ENCODE peak calls at places on chromosomes 6 and 20, in six cellular contexts. D, R, V, N, K and C are unnamed samples.

GRCh38 chr6:1773697-1774096 is 164.0 kb downstream of the FOXC1 start:
- DNase-seq in K (no peak), V (no peak), N (no peak), D (no peak), R (no peak), C (no peak)

GRCh38 chr6:74408844-74409243 is 712.8 kb downstream of the CD109 start:
- DNase-seq in N (peak), V (no peak), D (no peak), K (no peak), R (no peak), C (no peak)

GRCh38 chr6:5746392-5747140 is 260.2 kb downstream of the NRN1 start:
- DNase-seq in D (peak), N (no peak), R (no peak), K (no peak), V (no peak), C (peak)

GRCh38 chr6:19535351-19535750 is 301.8 kb upstream of the ID4 start:
- DNase-seq in V (no peak), R (no peak), D (no peak), K (no peak), N (no peak), C (no peak)

GRCh38 chr20:63009988-63010769 is 3.4 kb upstream of the BHLHE23 start:
- DNase-seq in N (no peak), R (no peak), K (no peak), D (peak), V (peak), C (no peak)

GRCh38 chr6:159959165-159959975 is 9.5 kb upstream of the IGF2R start:
- DNase-seq in D (no peak), K (no peak), R (no peak), N (no peak), V (peak), C (no peak)

GRCh38 chr20:49956689-49957443 is 20.7 kb downstream of the RNF114 start:
- DNase-seq in V (peak), N (no peak), K (no peak), R (no peak), D (no peak), C (no peak)

GRCh38 chr6:3230275-3231212 is 3.1 kb upstream of the TUBB2B start:
- DNase-seq in D (no peak), V (no peak), K (no peak), N (peak), R (no peak), C (no peak)

GRCh38 chr6:52725530-52726192 is 37.6 kb downstream of the GSTA2 start:
- DNase-seq in R (no peak), K (no peak), D (peak), V (no peak), N (peak), C (peak)

GRCh38 chr6:26597389-26597766 is 625 bp downstream of the ABT1 start:
- DNase-seq in D (no peak), N (no peak), V (no peak), R (no peak), K (no peak), C (no peak)

GRCh38 chr6:119273799-119274595 is 75.6 kb downstream of the MAN1A1 start:
- DNase-seq in K (no peak), R (no peak), N (peak), D (no peak), V (no peak), C (no peak)

GRCh38 chr6:654136-654535 is 2.8 kb downstream of the HUS1B start:
- DNase-seq in D (no peak), K (no peak), V (no peak), R (no peak), N (no peak), C (no peak)

GRCh38 chr20:10987651-10988383 is 314.0 kb upstream of the JAG1 start:
- DNase-seq in N (no peak), V (no peak), K (no peak), D (peak), R (peak), C (peak)

GRCh38 chr6:21381336-21381963 is 212.1 kb upstream of the SOX4 start:
- DNase-seq in D (peak), N (no peak), V (no peak), R (no peak), K (no peak), C (peak)

GRCh38 chr20:33124261-33124660 is 43.7 kb upstream of the BPIFA2 start:
- DNase-seq in K (no peak), R (no peak), D (no peak), N (no peak), V (no peak), C (no peak)

GRCh38 chr6:165439928-165440554 is 130.6 kb upstream of the C6orf118 start:
- DNase-seq in N (peak), K (peak), R (no peak), D (peak), V (no peak), C (peak)

GRCh38 chr20:25055711-25056492 is 2.0 kb downstream of the ACSS1 start:
- DNase-seq in N (no peak), V (peak), D (no peak), R (no peak), K (no peak), C (no peak)

GRCh38 chr20:10379761-10380160 is 54.3 kb downstream of the MKKS start:
- DNase-seq in K (no peak), R (no peak), N (no peak), D (no peak), V (no peak), C (no peak)

GRCh38 chr6:27293436-27294152 is 18.5 kb downstream of the POM121L2 start:
- DNase-seq in N (peak), R (no peak), K (peak), D (peak), V (no peak), C (peak)

GRCh38 chr6:29926081-29926794 is 16.1 kb upstream of the HLA-A start:
- DNase-seq in D (peak), K (no peak), V (no peak), R (no peak), N (peak), C (peak)

GRCh38 chr6:39927159-39927558 is 7.1 kb downstream of the MOCS1 start:
- DNase-seq in D (peak), V (no peak), R (no peak), N (peak), K (no peak), C (peak)

GRCh38 chr6:4640139-4640538 is 136.1 kb upstream of the CDYL start:
- DNase-seq in R (peak), K (peak), N (peak), V (no peak), D (peak), C (peak)

DNA sequence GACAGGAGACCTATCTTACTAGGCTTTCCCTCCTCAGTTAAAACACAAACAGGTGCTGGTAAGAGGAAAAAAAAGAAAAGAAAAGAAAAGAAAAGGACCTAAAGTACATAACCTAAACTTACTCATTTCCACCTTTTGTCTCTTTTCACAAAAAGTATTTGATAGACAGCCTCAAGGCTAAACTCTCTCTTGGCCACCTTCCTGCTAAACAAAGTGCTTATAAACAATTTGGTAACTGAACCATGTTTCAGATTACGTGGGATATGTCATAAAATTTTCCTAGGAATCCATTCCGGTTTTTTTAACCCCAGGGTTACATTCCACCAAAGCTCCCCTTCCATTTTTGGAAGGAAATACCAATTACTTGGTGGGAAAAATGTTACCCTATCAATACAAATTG is 109.0 kb downstream of the PRND start:
- DNase-seq in D (no peak), K (no peak), V (no peak), N (no peak), R (no peak), C (no peak)
- TF ChIP-seq CTCF in D (no peak), K (no peak), V (no peak), N (no peak), R (no peak), C (no peak)

DNA sequence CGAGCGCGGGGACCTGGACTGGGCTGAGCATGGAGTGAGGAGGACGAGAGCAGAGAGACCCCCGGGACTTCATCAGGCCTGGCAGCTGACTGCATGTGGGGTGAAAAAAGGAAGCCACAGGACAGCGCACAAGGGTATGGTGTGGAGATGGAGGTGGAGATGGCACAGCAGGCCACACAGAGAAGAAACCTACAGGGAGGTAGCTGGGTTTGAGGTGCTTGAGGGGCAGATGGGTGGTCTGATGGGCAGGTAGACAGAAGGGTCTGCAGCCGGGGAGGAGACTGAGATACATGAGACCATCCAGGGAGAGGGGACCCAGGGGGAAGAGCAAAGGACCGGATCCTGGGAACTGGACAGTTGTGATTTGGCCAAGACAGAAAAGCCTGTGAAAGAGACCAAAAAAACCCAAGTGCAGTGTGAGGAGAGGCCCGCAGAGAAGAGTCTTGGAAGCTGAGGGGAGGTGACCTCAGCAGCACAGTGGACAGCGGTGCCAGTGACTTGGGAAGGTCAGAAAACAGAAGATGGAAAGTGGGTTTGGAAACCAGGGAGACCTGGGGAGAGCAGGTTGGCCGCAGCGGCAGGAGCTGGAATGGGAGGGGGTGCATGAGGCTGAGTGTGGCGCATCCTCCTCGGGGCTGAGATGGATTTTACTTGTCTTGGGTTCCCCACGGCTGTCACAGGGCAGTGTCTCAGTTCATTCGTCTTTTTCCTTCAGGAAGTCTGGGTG is 5.5 kb downstream of the HLA-DPB1 start:
- DNase-seq in N (no peak), R (no peak), V (no peak), K (no peak), D (no peak), C (no peak)
- H3K4me3 ChIP-seq in N (peak), R (no peak), V (peak), K (no peak), D (no peak), C (no peak)

GRCh38 chr6:46626228-46626909 is 26.2 kb downstream of the CYP39A1 start:
- DNase-seq in K (no peak), D (peak), N (peak), V (no peak), R (no peak), C (peak)
- TF ChIP-seq CTCF in K (peak), D (peak), N (peak), V (peak), R (no peak), C (peak)

GRCh38 chr6:166485651-166486535 is 100.6 kb downstream of the RAMACL start:
- DNase-seq in N (no peak), R (no peak), D (no peak), K (no peak), V (peak), C (no peak)

GRCh38 chr6:166483026-166483425 is 100.3 kb upstream of the MPC1 start:
- DNase-seq in R (no peak), N (no peak), D (no peak), K (no peak), V (peak), C (no peak)

GRCh38 chr6:166486536-166486880 is 100.0 kb downstream of the RAMACL start:
- DNase-seq in V (peak), K (no peak), R (no peak), N (no peak), D (no peak), C (no peak)

GRCh38 chr6:166484863-166485262 is 101.6 kb downstream of the RAMACL start:
- DNase-seq in N (no peak), K (no peak), D (no peak), R (no peak), V (peak), C (no peak)

DNA sequence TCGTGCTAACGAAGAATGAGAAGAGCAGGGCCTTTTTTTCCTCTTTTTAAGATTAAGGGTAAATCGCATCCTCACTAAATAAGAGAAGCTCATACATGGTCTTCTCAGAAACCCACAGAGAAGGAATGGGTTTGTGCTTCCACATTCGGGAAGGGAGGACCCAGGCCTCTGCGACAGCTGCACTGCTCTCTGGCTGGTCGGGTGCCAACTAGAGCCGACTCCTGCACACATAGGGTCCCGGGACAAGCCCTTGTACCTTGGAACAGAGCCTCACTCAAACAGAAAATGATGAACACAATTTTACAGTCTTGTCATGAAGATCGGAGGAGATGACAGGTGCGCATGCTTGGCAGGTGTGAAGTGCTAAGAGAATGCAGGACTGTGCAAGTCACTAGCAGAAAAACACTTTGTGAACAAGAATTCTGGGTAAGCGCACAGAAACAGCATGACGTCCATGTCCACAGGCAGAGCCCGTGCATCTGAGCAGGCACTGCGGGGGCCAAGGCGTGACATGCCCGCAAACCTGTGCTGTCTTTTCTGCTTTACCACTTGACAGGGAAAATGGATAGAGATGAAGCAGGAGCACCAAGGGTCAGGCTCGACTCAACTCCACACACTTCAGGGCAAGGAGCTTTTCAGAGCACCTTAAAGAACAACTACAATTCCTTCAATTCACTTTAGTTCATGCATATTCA is 101.0 kb upstream of the MPC1 start:
- DNase-seq in K (no peak), N (no peak), R (no peak), V (peak), D (no peak), C (no peak)
- H3K4me3 ChIP-seq in K (no peak), N (no peak), R (no peak), V (no peak), D (no peak), C (no peak)

DNA sequence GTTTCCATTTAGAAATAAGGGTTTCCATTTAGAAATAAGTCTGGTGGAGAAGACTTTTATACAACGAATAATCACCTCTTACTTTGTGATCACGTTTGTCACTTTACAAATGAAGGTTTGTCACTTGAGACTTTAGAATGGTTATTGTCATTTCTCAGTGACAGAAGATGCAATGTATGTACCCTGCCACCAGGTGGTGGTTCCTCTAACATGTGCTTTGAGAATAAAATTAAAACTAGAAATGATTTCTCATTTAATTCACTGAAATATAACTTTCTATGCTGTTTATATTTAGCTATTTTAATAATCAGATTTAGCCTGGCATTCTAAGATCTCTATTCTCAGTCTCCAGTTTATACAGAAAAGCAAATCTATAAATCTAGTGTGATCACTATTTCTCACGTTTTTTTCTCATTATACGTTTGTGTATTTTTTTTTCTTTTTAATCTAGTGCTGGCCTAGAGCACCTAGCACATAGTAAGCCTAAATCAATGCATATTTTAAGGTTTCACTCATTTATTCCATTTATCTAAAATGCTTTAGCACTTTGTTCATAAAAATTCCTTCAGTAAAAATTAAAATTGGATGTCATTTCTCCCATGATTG is 57.4 kb upstream of the TFAP2D start:
- DNase-seq in K (no peak), N (peak), R (no peak), V (no peak), D (peak), C (peak)
- TF ChIP-seq CTCF in K (peak), N (peak), R (no peak), V (no peak), D (peak), C (peak)

GRCh38 chr20:23366384-23366783 is 4.4 kb downstream of the GZF1 start:
- DNase-seq in K (no peak), D (peak), V (no peak), R (peak), N (no peak), C (peak)
- H3K4me3 ChIP-seq in K (peak), D (no peak), V (no peak), R (no peak), N (no peak), C (no peak)